ENCODE peak calls at places on chromosomes 4 and X, in five cellular contexts. S, U, C, X and Y are unnamed samples.

GRCh38 chrX:100731441-100732281 is at the start of gene SYTL4:
- DNase-seq in U (peak), S (no peak), C (peak), X (peak), Y (peak)

GRCh38 chrX:68045008-68045577 is 388.2 kb downstream of the OPHN1 start:
- DNase-seq in X (peak), U (no peak), S (no peak), C (no peak), Y (no peak)

GRCh38 chrX:5233830-5234229 is 994.8 kb downstream of the NLGN4X start:
- DNase-seq in X (no peak), C (no peak), U (no peak), S (no peak), Y (no peak)

GRCh38 chr4:95625020-95625419 is 76.2 kb upstream of the UNC5C start:
- DNase-seq in X (no peak), C (no peak), U (no peak), S (no peak), Y (no peak)

GRCh38 chrX:45300638-45301037 is 100.0 kb upstream of the DIPK2B start:
- DNase-seq in C (no peak), X (no peak), U (no peak), S (no peak), Y (no peak)

GRCh38 chrX:110163488-110163887 is 154.4 kb downstream of the AMMECR1 start:
- DNase-seq in C (no peak), S (no peak), X (no peak), U (no peak), Y (no peak)

GRCh38 chr4:53507671-53508286 is 83.5 kb downstream of the LNX1 start:
- DNase-seq in S (no peak), C (peak), X (no peak), U (no peak), Y (no peak)

GRCh38 chr4:2785613-2786012 is 7.3 kb upstream of the SH3BP2 start:
- DNase-seq in S (no peak), X (no peak), U (no peak), C (no peak), Y (no peak)

GRCh38 chrX:112636951-112637541 is 42.7 kb downstream of the LHFPL1 start:
- DNase-seq in X (no peak), U (no peak), C (no peak), S (no peak), Y (no peak)

GRCh38 chr4:180636696-180637095 is 1606.5 kb upstream of the TENM3 start:
- DNase-seq in S (no peak), C (no peak), U (no peak), X (no peak), Y (no peak)

GRCh38 chr4:75423029-75423428 is 91.2 kb downstream of the RCHY1 start:
- DNase-seq in S (no peak), X (no peak), U (no peak), C (no peak), Y (no peak)

GRCh38 chr4:41713768-41714167 is 34.8 kb downstream of the PHOX2B start:
- DNase-seq in C (no peak), U (no peak), S (no peak), X (no peak), Y (peak)

GRCh38 chr4:163949976-163950601 is 455.6 kb downstream of the TMA16 start:
- DNase-seq in X (no peak), S (no peak), C (no peak), U (no peak), Y (no peak)

GRCh38 chr4:139208404-139208945 is 31.5 kb upstream of the ELF2 start:
- DNase-seq in C (no peak), X (no peak), U (no peak), S (no peak), Y (peak)

GRCh38 chr4:141246243-141246642 is 25.5 kb downstream of the ZNF330 start:
- DNase-seq in S (no peak), C (no peak), U (no peak), X (no peak), Y (no peak)

GRCh38 chr4:153594208-153594607 is 89.9 kb upstream of the TLR2 start:
- DNase-seq in U (no peak), C (no peak), X (no peak), S (no peak), Y (peak)

GRCh38 chrX:630922-631496 is 418 bp downstream of the SHOX start:
- DNase-seq in X (no peak), C (no peak), S (no peak), U (no peak), Y (no peak)